ENCODE peak calls at places on chromosome 11, in nine cellular contexts. J is fibroblast of mammary gland; N is kidney epithelial cell; Z is HepG2; C is cardiac fibroblast; L is skeletal muscle cell; M is endothelial cell; K is stimulated activated CD4-positive, alpha-beta T cell treated with anti-CD3 and anti-CD28 coated beads, Interleukin-1b, Interleukin-23, amount 100 ng/mL, for 48 hours; R is astrocyte of the cerebellum. P is an unnamed sample.

GRCh38 chr11:61750631-61751273 is 1.7 kb upstream of the MYRF start:
- DNase-seq in K (no peak), R (no peak), M (no peak), L (no peak), C (no peak), Z (no peak), N (no peak), J (no peak), P (no peak)

GRCh38 chr11:122656631-122657101 is 1.1 kb downstream of the UBASH3B start:
- DNase-seq in Z (no peak), R (no peak), K (peak; percentile 41), J (peak; percentile 58), L (no peak), N (no peak), M (peak; percentile 35), C (peak; percentile 47), P (no peak)

GRCh38 chr11:67436459-67437081 is 912 bp downstream of the PTPRCAP start:
- DNase-seq in L (no peak), R (no peak), K (peak; percentile 81), M (no peak), Z (no peak), N (no peak), C (peak; percentile 21), J (no peak), P (no peak)

GRCh38 chr11:128424867-128425285 is 162.5 kb downstream of the ETS1 start:
- DNase-seq in Z (peak; percentile 84), L (no peak), M (no peak), K (no peak), J (peak; percentile 45), C (peak; percentile 58), N (no peak), R (no peak), P (no peak)

GRCh38 chr11:126348806-126349582 is 6.5 kb upstream of the ST3GAL4 start:
- DNase-seq in R (no peak), L (no peak), C (peak; percentile 70), K (no peak), J (peak; percentile 74), N (no peak), Z (no peak), M (no peak), P (no peak)

GRCh38 chr11:42054351-42054750 is 594.9 kb upstream of the LRRC4C start:
- DNase-seq in K (no peak), Z (no peak), C (peak; percentile 11), L (no peak), J (peak; percentile 23), N (no peak), M (no peak), R (no peak), P (no peak)

GRCh38 chr11:96465537-96465936 is 75.7 kb downstream of the JRKL start:
- DNase-seq in J (no peak), K (no peak), M (no peak), R (no peak), N (no peak), L (no peak), Z (no peak), C (no peak), P (no peak)

GRCh38 chr11:65445101-65445603 is 22.6 kb downstream of the NEAT1 start:
- DNase-seq in C (peak; percentile 55), Z (no peak), J (peak; percentile 53), N (no peak), R (no peak), M (no peak), L (no peak), K (no peak), P (no peak)

GRCh38 chr11:45924036-45924915 is 1.8 kb downstream of the LARGE2 start:
- DNase-seq in L (no peak), K (no peak), C (no peak), M (no peak), N (no peak), Z (no peak), J (no peak), R (no peak), P (no peak)

GRCh38 chr11:114183041-114183511 is 113.1 kb upstream of the NNMT start:
- DNase-seq in R (no peak), C (no peak), N (no peak), M (no peak), L (no peak), J (peak; percentile 25), Z (no peak), K (peak; percentile 42), P (no peak)

GRCh38 chr11:45209904-45210699 is 63.7 kb downstream of the PRDM11 start:
- DNase-seq in M (peak; percentile 71), K (no peak), J (peak; percentile 35), C (peak; percentile 80), R (peak; percentile 5), Z (no peak), L (peak; percentile 85), N (no peak), P (peak; percentile 54)

GRCh38 chr11:67050139-67050538 is 6.5 kb upstream of the RHOD start:
- DNase-seq in M (no peak), R (no peak), C (no peak), Z (peak; percentile 15), L (no peak), N (no peak), K (no peak), J (no peak), P (no peak)

GRCh38 chr11:7555067-7555699 is 41.4 kb downstream of the PPFIBP2 start:
- DNase-seq in J (peak; percentile 42), R (no peak), M (no peak), N (no peak), C (no peak), K (no peak), Z (no peak), L (no peak), P (no peak)

GRCh38 chr11:37786214-37786755 is 1188.2 kb upstream of the RAG2 start:
- DNase-seq in J (peak; percentile 45), M (no peak), N (peak; percentile 39), R (peak; percentile 46), C (peak; percentile 87), K (no peak), Z (no peak), L (peak; percentile 31), P (no peak)

GRCh38 chr11:111260761-111261160 is 15.2 kb downstream of the POU2AF2 start:
- DNase-seq in R (no peak), N (no peak), L (no peak), Z (no peak), J (peak; percentile 49), C (no peak), K (no peak), M (no peak), P (no peak)

GRCh38 chr11:118621071-118621815 is 13.8 kb downstream of the PHLDB1 start:
- DNase-seq in M (peak; percentile 65), C (peak; percentile 86), Z (peak; percentile 85), K (peak; percentile 26), L (peak; percentile 68), J (peak; percentile 79), R (peak; percentile 73), N (no peak), P (no peak)

GRCh38 chr11:134479206-134479955 is 67.3 kb upstream of the B3GAT1 start:
- DNase-seq in C (no peak), R (no peak), N (no peak), L (no peak), Z (no peak), K (no peak), J (no peak), M (peak; percentile 32), P (no peak)

GRCh38 chr11:106306942-106307341 is 229.5 kb downstream of the AASDHPPT start:
- DNase-seq in L (no peak), R (no peak), C (peak; percentile 27), N (no peak), K (no peak), M (no peak), J (peak; percentile 33), Z (no peak), P (no peak)

P was measured in smooth muscle cell of the brain vasculature.